ENCODE peak calls at places on chromosomes 3 and 15, in six cellular contexts. One of them, this sample, is unnamed.
A peak's percentile ranks its signal among the peaks of the same experiment; 100 is the strongest.

GRCh38 chr15:89912674-89913396 is at the start of gene ARPIN:
- DNase-seq in fibroblast of lung: peak; percentile 55
- DNase-seq in NT2/D1: no peak
- DNase-seq in mammary epithelial cell: peak; percentile 30
- DNase-seq in transverse colon: peak; percentile 62
- DNase-seq in kidney: peak; percentile 81
- DNase-seq in this sample: peak; percentile 59

GRCh38 chr15:31216210-31216911 is 110.3 kb upstream of the KLF13 start:
- DNase-seq in fibroblast of lung: peak; percentile 89
- DNase-seq in transverse colon: peak; percentile 96
- DNase-seq in mammary epithelial cell: peak; percentile 29
- DNase-seq in kidney: peak; percentile 97
- DNase-seq in NT2/D1: peak; percentile 15
- DNase-seq in this sample: peak; percentile 97

GRCh38 chr3:8739757-8740508 is 6.3 kb downstream of the CAV3 start:
- DNase-seq in kidney: peak; percentile 30
- DNase-seq in transverse colon: no peak
- DNase-seq in mammary epithelial cell: peak; percentile 99
- DNase-seq in fibroblast of lung: peak; percentile 9
- DNase-seq in NT2/D1: no peak
- DNase-seq in this sample: no peak

GRCh38 chr3:33980252-33980651 is 181.8 kb downstream of the PDCD6IP start:
- DNase-seq in transverse colon: no peak
- DNase-seq in mammary epithelial cell: peak; percentile 63
- DNase-seq in kidney: no peak
- DNase-seq in NT2/D1: peak; percentile 13
- DNase-seq in fibroblast of lung: peak; percentile 22
- DNase-seq in this sample: no peak

GRCh38 chr3:50230833-50231125 is 5.2 kb upstream of the GNAI2 start:
- DNase-seq in NT2/D1: no peak
- DNase-seq in fibroblast of lung: no peak
- DNase-seq in transverse colon: no peak
- DNase-seq in mammary epithelial cell: no peak
- DNase-seq in kidney: no peak
- DNase-seq in this sample: no peak

GRCh38 chr3:141426404-141427034 is 58.2 kb downstream of the ZBTB38 start:
- DNase-seq in transverse colon: peak; percentile 85
- DNase-seq in NT2/D1: no peak
- DNase-seq in fibroblast of lung: peak; percentile 66
- DNase-seq in mammary epithelial cell: no peak
- DNase-seq in kidney: peak; percentile 93
- DNase-seq in this sample: peak; percentile 73

GRCh38 chr3:47399531-47400270 is 18.9 kb downstream of the PTPN23 start:
- DNase-seq in mammary epithelial cell: no peak
- DNase-seq in transverse colon: no peak
- DNase-seq in fibroblast of lung: no peak
- DNase-seq in kidney: no peak
- DNase-seq in NT2/D1: no peak
- DNase-seq in this sample: no peak

GRCh38 chr3:191412764-191413163 is 48.2 kb upstream of the PYDC2 start:
- DNase-seq in NT2/D1: peak; percentile 39
- DNase-seq in transverse colon: no peak
- DNase-seq in mammary epithelial cell: peak; percentile 80
- DNase-seq in fibroblast of lung: peak; percentile 80
- DNase-seq in kidney: no peak
- DNase-seq in this sample: no peak

GRCh38 chr3:167691366-167691765 is 37.6 kb upstream of the WDR49 start:
- DNase-seq in kidney: no peak
- DNase-seq in mammary epithelial cell: no peak
- DNase-seq in transverse colon: no peak
- DNase-seq in fibroblast of lung: no peak
- DNase-seq in NT2/D1: no peak
- DNase-seq in this sample: peak; percentile 17

GRCh38 chr3:160739079-160739478 is 17.0 kb upstream of the PPM1L start:
- DNase-seq in fibroblast of lung: no peak
- DNase-seq in NT2/D1: no peak
- DNase-seq in kidney: no peak
- DNase-seq in transverse colon: no peak
- DNase-seq in mammary epithelial cell: no peak
- DNase-seq in this sample: no peak

GRCh38 chr3:161691677-161692076 is 195.1 kb downstream of the OTOL1 start:
- DNase-seq in transverse colon: no peak
- DNase-seq in fibroblast of lung: no peak
- DNase-seq in mammary epithelial cell: no peak
- DNase-seq in NT2/D1: no peak
- DNase-seq in kidney: no peak
- DNase-seq in this sample: no peak

GRCh38 chr3:10169000-10169496 is 4.3 kb downstream of the IRAK2 start:
- DNase-seq in mammary epithelial cell: peak; percentile 48
- DNase-seq in transverse colon: no peak
- DNase-seq in kidney: peak; percentile 4
- DNase-seq in fibroblast of lung: no peak
- DNase-seq in NT2/D1: peak; percentile 25
- DNase-seq in this sample: peak; percentile 84

GRCh38 chr15:80780416-80781221 is 1.4 kb downstream of the CEMIP start:
- DNase-seq in fibroblast of lung: peak; percentile 53
- DNase-seq in transverse colon: peak; percentile 53
- DNase-seq in mammary epithelial cell: peak; percentile 48
- DNase-seq in NT2/D1: peak; percentile 63
- DNase-seq in kidney: peak; percentile 84
- DNase-seq in this sample: peak; percentile 39

GRCh38 chr15:38406451-38406850 is 47.5 kb upstream of the FAM98B start:
- DNase-seq in NT2/D1: no peak
- DNase-seq in fibroblast of lung: no peak
- DNase-seq in kidney: no peak
- DNase-seq in transverse colon: no peak
- DNase-seq in mammary epithelial cell: no peak
- DNase-seq in this sample: no peak

GRCh38 chr15:53110999-53111398 is 320.9 kb upstream of the ONECUT1 start:
- DNase-seq in mammary epithelial cell: no peak
- DNase-seq in transverse colon: no peak
- DNase-seq in NT2/D1: no peak
- DNase-seq in kidney: no peak
- DNase-seq in fibroblast of lung: no peak
- DNase-seq in this sample: no peak

GRCh38 chr15:88057836-88058235 is 198.7 kb downstream of the NTRK3 start:
- DNase-seq in mammary epithelial cell: no peak
- DNase-seq in NT2/D1: no peak
- DNase-seq in fibroblast of lung: no peak
- DNase-seq in transverse colon: no peak
- DNase-seq in kidney: no peak
- DNase-seq in this sample: no peak
- H3K4me3 ChIP-seq in mammary epithelial cell: no peak overlapping the region
- H3K4me3 ChIP-seq in NT2/D1: no peak overlapping the region
- H3K4me3 ChIP-seq in fibroblast of lung: no peak overlapping the region
- H3K4me3 ChIP-seq in transverse colon: no peak overlapping the region
- H3K4me3 ChIP-seq in kidney: no peak overlapping the region
- H3K4me3 ChIP-seq in this sample: no peak overlapping the region

DNA sequence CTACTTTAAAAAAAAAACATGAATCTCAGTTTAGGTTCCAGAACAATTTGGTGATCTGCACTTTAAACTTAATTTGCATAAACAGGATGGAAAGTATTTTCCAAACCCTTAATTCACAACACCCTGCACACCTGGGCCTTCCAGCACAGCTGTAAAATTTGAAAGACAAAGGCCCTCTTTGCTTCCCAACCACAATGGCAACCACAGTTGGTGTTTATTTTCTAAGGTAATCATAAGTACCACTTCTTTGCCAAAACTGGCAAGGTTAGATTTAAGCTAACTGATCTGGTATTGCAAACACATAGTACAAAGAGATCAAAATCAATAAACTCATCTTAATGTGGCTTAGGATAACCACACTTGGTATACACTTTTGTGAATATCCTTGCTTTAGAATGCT is 4.1 kb downstream of the LRIG1 start:
- DNase-seq in kidney: no peak
- DNase-seq in mammary epithelial cell: peak; percentile 2
- DNase-seq in fibroblast of lung: no peak
- DNase-seq in transverse colon: no peak
- DNase-seq in NT2/D1: no peak
- DNase-seq in this sample: no peak
- H3K4me3 ChIP-seq in kidney: no peak overlapping the region
- H3K4me3 ChIP-seq in mammary epithelial cell: no peak overlapping the region
- H3K4me3 ChIP-seq in fibroblast of lung: no peak overlapping the region
- H3K4me3 ChIP-seq in transverse colon: no peak overlapping the region
- H3K4me3 ChIP-seq in NT2/D1: no peak overlapping the region
- H3K4me3 ChIP-seq in this sample: no peak overlapping the region

GRCh38 chr15:76987276-76987675 is 7.7 kb upstream of the PSTPIP1 start:
- DNase-seq in mammary epithelial cell: no peak
- DNase-seq in transverse colon: no peak
- DNase-seq in NT2/D1: no peak
- DNase-seq in kidney: no peak
- DNase-seq in fibroblast of lung: no peak
- DNase-seq in this sample: no peak

GRCh38 chr15:76986743-76987142 is 8.2 kb upstream of the PSTPIP1 start:
- DNase-seq in mammary epithelial cell: no peak
- DNase-seq in kidney: no peak
- DNase-seq in fibroblast of lung: no peak
- DNase-seq in transverse colon: no peak
- DNase-seq in NT2/D1: no peak
- DNase-seq in this sample: no peak

GRCh38 chr15:76991048-76991447 is 3.9 kb upstream of the PSTPIP1 start:
- DNase-seq in transverse colon: no peak
- DNase-seq in mammary epithelial cell: no peak
- DNase-seq in NT2/D1: no peak
- DNase-seq in fibroblast of lung: no peak
- DNase-seq in kidney: peak; percentile 68
- DNase-seq in this sample: no peak

GRCh38 chr15:76988874-76989780 is 5.8 kb upstream of the PSTPIP1 start:
- DNase-seq in transverse colon: no peak
- DNase-seq in kidney: no peak
- DNase-seq in mammary epithelial cell: no peak
- DNase-seq in NT2/D1: no peak
- DNase-seq in fibroblast of lung: no peak
- DNase-seq in this sample: no peak

GRCh38 chr15:76987896-76988860 is 6.7 kb upstream of the PSTPIP1 start:
- DNase-seq in mammary epithelial cell: no peak
- DNase-seq in fibroblast of lung: no peak
- DNase-seq in transverse colon: peak; percentile 49
- DNase-seq in kidney: no peak
- DNase-seq in NT2/D1: no peak
- DNase-seq in this sample: peak; percentile 36
- H3K4me3 ChIP-seq in mammary epithelial cell: no peak overlapping the region
- H3K4me3 ChIP-seq in fibroblast of lung: no peak overlapping the region
- H3K4me3 ChIP-seq in transverse colon: no peak overlapping the region
- H3K4me3 ChIP-seq in kidney: no peak overlapping the region
- H3K4me3 ChIP-seq in NT2/D1: no peak overlapping the region
- H3K4me3 ChIP-seq in this sample: no peak overlapping the region

DNA sequence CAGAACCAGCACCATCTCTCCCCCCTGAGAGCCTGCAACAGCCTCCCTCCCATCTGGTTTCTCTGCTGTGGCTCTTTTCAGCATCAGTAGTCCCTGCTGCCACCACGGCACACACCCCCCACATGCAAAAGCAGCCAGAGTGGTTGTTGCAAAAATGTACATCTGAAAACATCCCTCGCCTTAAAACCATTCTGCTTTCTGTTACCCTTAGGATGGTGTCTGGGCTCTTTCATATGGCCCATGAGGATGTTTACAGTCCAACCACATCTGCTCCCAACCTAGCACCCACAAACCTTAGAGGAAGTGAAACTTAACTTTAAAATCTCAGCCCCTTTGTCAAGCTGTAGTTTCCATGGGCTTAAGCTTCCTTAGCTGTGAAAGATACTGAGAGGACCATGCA is 829 bp downstream of the TTC21A start:
- DNase-seq in fibroblast of lung: no peak
- DNase-seq in kidney: no peak
- DNase-seq in transverse colon: peak; percentile 24
- DNase-seq in NT2/D1: no peak
- DNase-seq in mammary epithelial cell: no peak
- DNase-seq in this sample: no peak
- H3K4me3 ChIP-seq in fibroblast of lung: peak overlapping the region; percentile 84
- H3K4me3 ChIP-seq in kidney: peak overlapping the region; percentile 66
- H3K4me3 ChIP-seq in transverse colon: no peak overlapping the region
- H3K4me3 ChIP-seq in NT2/D1: peak overlapping the region; percentile 82
- H3K4me3 ChIP-seq in mammary epithelial cell: peak overlapping the region; percentile 95
- H3K4me3 ChIP-seq in this sample: peak overlapping the region; percentile 87

GRCh38 chr15:96331141-96331941 is 841 bp downstream of the NR2F2 start:
- DNase-seq in fibroblast of lung: peak; percentile 71
- DNase-seq in mammary epithelial cell: no peak
- DNase-seq in NT2/D1: no peak
- DNase-seq in transverse colon: no peak
- DNase-seq in kidney: peak; percentile 73
- DNase-seq in this sample: peak; percentile 65
- H3K4me3 ChIP-seq in fibroblast of lung: peak overlapping the region; percentile 100
- H3K4me3 ChIP-seq in mammary epithelial cell: peak overlapping the region; percentile 96
- H3K4me3 ChIP-seq in NT2/D1: peak overlapping the region; percentile 41
- H3K4me3 ChIP-seq in transverse colon: peak overlapping the region; percentile 79
- H3K4me3 ChIP-seq in kidney: peak overlapping the region; percentile 88
- H3K4me3 ChIP-seq in this sample: peak overlapping the region; percentile 82

This sample was measured in small intestine.